ENCODE peak calls at places on chromosomes 16 and 17, in four cellular contexts. One of them, this sample, is unnamed.

GRCh38 chr17:31457391-31458234 is 66.1 kb downstream of the RAB11FIP4 start:
- DNase-seq in HEK293T: no peak
- DNase-seq in stimulated activated naive CD8-positive, alpha-beta T cell treated with anti-CD3 and anti-CD28 coated beads, Interleukin-15, Interleukin-2, amounts not matched to agents 100 U/mL and 50 U/mL, for 24 hours: no peak
- DNase-seq in NB4: no peak
- DNase-seq in this sample: no peak

GRCh38 chr17:40298726-40299125 is 10.3 kb upstream of the RARA start:
- DNase-seq in HEK293T: no peak
- DNase-seq in stimulated activated naive CD8-positive, alpha-beta T cell treated with anti-CD3 and anti-CD28 coated beads, Interleukin-15, Interleukin-2, amounts not matched to agents 100 U/mL and 50 U/mL, for 24 hours: no peak
- DNase-seq in NB4: no peak
- DNase-seq in this sample: peak; percentile 65

GRCh38 chr17:45346255-45347015 is 29.6 kb upstream of the MAP3K14 start:
- DNase-seq in HEK293T: peak; percentile 4
- DNase-seq in stimulated activated naive CD8-positive, alpha-beta T cell treated with anti-CD3 and anti-CD28 coated beads, Interleukin-15, Interleukin-2, amounts not matched to agents 100 U/mL and 50 U/mL, for 24 hours: no peak
- DNase-seq in NB4: no peak
- DNase-seq in this sample: no peak

GRCh38 chr16:84667600-84668309 is 19.4 kb downstream of the KLHL36 start:
- DNase-seq in HEK293T: no peak
- DNase-seq in stimulated activated naive CD8-positive, alpha-beta T cell treated with anti-CD3 and anti-CD28 coated beads, Interleukin-15, Interleukin-2, amounts not matched to agents 100 U/mL and 50 U/mL, for 24 hours: no peak
- DNase-seq in NB4: no peak
- DNase-seq in this sample: no peak

GRCh38 chr16:77589071-77589755 is 133.1 kb upstream of the NUDT7 start:
- DNase-seq in HEK293T: no peak
- DNase-seq in stimulated activated naive CD8-positive, alpha-beta T cell treated with anti-CD3 and anti-CD28 coated beads, Interleukin-15, Interleukin-2, amounts not matched to agents 100 U/mL and 50 U/mL, for 24 hours: no peak
- DNase-seq in NB4: no peak
- DNase-seq in this sample: no peak

GRCh38 chr17:82737981-82738877 is 2.8 kb downstream of the FN3K start:
- DNase-seq in HEK293T: no peak
- DNase-seq in stimulated activated naive CD8-positive, alpha-beta T cell treated with anti-CD3 and anti-CD28 coated beads, Interleukin-15, Interleukin-2, amounts not matched to agents 100 U/mL and 50 U/mL, for 24 hours: no peak
- DNase-seq in NB4: no peak
- DNase-seq in this sample: no peak

GRCh38 chr16:57916735-57917450 is 54.0 kb downstream of the CNGB1 start:
- DNase-seq in HEK293T: no peak
- DNase-seq in stimulated activated naive CD8-positive, alpha-beta T cell treated with anti-CD3 and anti-CD28 coated beads, Interleukin-15, Interleukin-2, amounts not matched to agents 100 U/mL and 50 U/mL, for 24 hours: no peak
- DNase-seq in NB4: no peak
- DNase-seq in this sample: no peak

GRCh38 chr16:8905795-8906591 is 23.8 kb downstream of the LITAFD start:
- DNase-seq in HEK293T: no peak
- DNase-seq in stimulated activated naive CD8-positive, alpha-beta T cell treated with anti-CD3 and anti-CD28 coated beads, Interleukin-15, Interleukin-2, amounts not matched to agents 100 U/mL and 50 U/mL, for 24 hours: no peak
- DNase-seq in NB4: no peak
- DNase-seq in this sample: no peak

GRCh38 chr16:84975066-84975465 is 36.3 kb downstream of the ZDHHC7 start:
- DNase-seq in HEK293T: no peak
- DNase-seq in stimulated activated naive CD8-positive, alpha-beta T cell treated with anti-CD3 and anti-CD28 coated beads, Interleukin-15, Interleukin-2, amounts not matched to agents 100 U/mL and 50 U/mL, for 24 hours: no peak
- DNase-seq in NB4: no peak
- DNase-seq in this sample: no peak

This sample was measured in cardiac muscle cell.